ENCODE peak calls at places on chromosomes 3 and 15, in ten cellular contexts. One of them, this sample, is unnamed.

GRCh38 chr3:73786346-73786807 is 161.6 kb upstream of the PDZRN3 start:
- DNase-seq in neural progenitor cell: no peak
- DNase-seq in stomach: no peak
- DNase-seq in cardiac muscle cell: peak
- DNase-seq in WERI-Rb-1: no peak
- DNase-seq in DND-41: no peak
- DNase-seq in brain microvascular endothelial cell: peak
- DNase-seq in CD8-positive, alpha-beta memory T cell: no peak
- DNase-seq in suprapubic skin: no peak
- DNase-seq in heart right ventricle: no peak
- DNase-seq in this sample: no peak

GRCh38 chr3:124260206-124260915 is 268.4 kb upstream of the ROPN1 start:
- DNase-seq in neural progenitor cell: no peak
- DNase-seq in stomach: no peak
- DNase-seq in cardiac muscle cell: peak
- DNase-seq in WERI-Rb-1: no peak
- DNase-seq in DND-41: no peak
- DNase-seq in brain microvascular endothelial cell: peak
- DNase-seq in CD8-positive, alpha-beta memory T cell: no peak
- DNase-seq in suprapubic skin: no peak
- DNase-seq in heart right ventricle: peak
- DNase-seq in this sample: peak

GRCh38 chr3:39718674-39719595 is 90.5 kb upstream of the MYRIP start:
- DNase-seq in neural progenitor cell: no peak
- DNase-seq in stomach: no peak
- DNase-seq in cardiac muscle cell: peak
- DNase-seq in WERI-Rb-1: no peak
- DNase-seq in DND-41: no peak
- DNase-seq in brain microvascular endothelial cell: no peak
- DNase-seq in CD8-positive, alpha-beta memory T cell: no peak
- DNase-seq in suprapubic skin: no peak
- DNase-seq in heart right ventricle: no peak
- DNase-seq in this sample: no peak

GRCh38 chr15:43410572-43411214 is 39.8 kb downstream of the TUBGCP4 start:
- DNase-seq in neural progenitor cell: no peak
- DNase-seq in stomach: no peak
- DNase-seq in cardiac muscle cell: peak
- DNase-seq in WERI-Rb-1: no peak
- DNase-seq in DND-41: no peak
- DNase-seq in brain microvascular endothelial cell: peak
- DNase-seq in CD8-positive, alpha-beta memory T cell: no peak
- DNase-seq in suprapubic skin: no peak
- DNase-seq in heart right ventricle: no peak
- DNase-seq in this sample: no peak

GRCh38 chr3:17213102-17213501 is 328.3 kb downstream of the PLCL2 start:
- DNase-seq in neural progenitor cell: no peak
- DNase-seq in stomach: no peak
- DNase-seq in cardiac muscle cell: peak
- DNase-seq in WERI-Rb-1: no peak
- DNase-seq in DND-41: no peak
- DNase-seq in brain microvascular endothelial cell: no peak
- DNase-seq in CD8-positive, alpha-beta memory T cell: no peak
- DNase-seq in suprapubic skin: no peak
- DNase-seq in heart right ventricle: no peak
- DNase-seq in this sample: no peak

GRCh38 chr15:51853987-51854386 is 24.5 kb downstream of the TMOD3 start:
- DNase-seq in neural progenitor cell: no peak
- DNase-seq in stomach: no peak
- DNase-seq in cardiac muscle cell: peak
- DNase-seq in WERI-Rb-1: no peak
- DNase-seq in DND-41: no peak
- DNase-seq in brain microvascular endothelial cell: no peak
- DNase-seq in CD8-positive, alpha-beta memory T cell: no peak
- DNase-seq in suprapubic skin: no peak
- DNase-seq in heart right ventricle: no peak
- DNase-seq in this sample: no peak

GRCh38 chr15:89356634-89357298 is 22.1 kb upstream of the POLG start:
- DNase-seq in neural progenitor cell: peak
- DNase-seq in stomach: no peak
- DNase-seq in cardiac muscle cell: no peak
- DNase-seq in WERI-Rb-1: peak
- DNase-seq in DND-41: no peak
- DNase-seq in brain microvascular endothelial cell: no peak
- DNase-seq in CD8-positive, alpha-beta memory T cell: no peak
- DNase-seq in suprapubic skin: no peak
- DNase-seq in heart right ventricle: no peak
- DNase-seq in this sample: no peak

GRCh38 chr3:51311055-51311454 is 74.0 kb upstream of the MANF start:
- DNase-seq in neural progenitor cell: peak
- DNase-seq in stomach: no peak
- DNase-seq in cardiac muscle cell: peak
- DNase-seq in WERI-Rb-1: peak
- DNase-seq in DND-41: no peak
- DNase-seq in brain microvascular endothelial cell: peak
- DNase-seq in CD8-positive, alpha-beta memory T cell: no peak
- DNase-seq in suprapubic skin: no peak
- DNase-seq in heart right ventricle: no peak
- DNase-seq in this sample: no peak

GRCh38 chr3:126337980-126338651 is 19.1 kb downstream of the KLF15 start:
- DNase-seq in neural progenitor cell: no peak
- DNase-seq in stomach: no peak
- DNase-seq in cardiac muscle cell: no peak
- DNase-seq in WERI-Rb-1: no peak
- DNase-seq in DND-41: no peak
- DNase-seq in brain microvascular endothelial cell: no peak
- DNase-seq in CD8-positive, alpha-beta memory T cell: no peak
- DNase-seq in suprapubic skin: peak
- DNase-seq in heart right ventricle: no peak
- DNase-seq in this sample: no peak

GRCh38 chr3:42651248-42652091 is 2.0 kb upstream of the ZBTB47 start:
- DNase-seq in neural progenitor cell: no peak
- DNase-seq in stomach: no peak
- DNase-seq in cardiac muscle cell: peak
- DNase-seq in WERI-Rb-1: no peak
- DNase-seq in DND-41: no peak
- DNase-seq in brain microvascular endothelial cell: peak
- DNase-seq in CD8-positive, alpha-beta memory T cell: no peak
- DNase-seq in suprapubic skin: no peak
- DNase-seq in heart right ventricle: no peak
- DNase-seq in this sample: no peak

GRCh38 chr3:42653560-42654330 is at the start of gene ZBTB47:
- DNase-seq in neural progenitor cell: peak
- DNase-seq in stomach: peak
- DNase-seq in cardiac muscle cell: peak
- DNase-seq in WERI-Rb-1: no peak
- DNase-seq in DND-41: no peak
- DNase-seq in brain microvascular endothelial cell: no peak
- DNase-seq in CD8-positive, alpha-beta memory T cell: no peak
- DNase-seq in suprapubic skin: peak
- DNase-seq in heart right ventricle: peak
- DNase-seq in this sample: peak

GRCh38 chr3:42653303-42653559 is 266 bp upstream of the ZBTB47 start:
- DNase-seq in neural progenitor cell: no peak
- DNase-seq in stomach: no peak
- DNase-seq in cardiac muscle cell: no peak
- DNase-seq in WERI-Rb-1: no peak
- DNase-seq in DND-41: no peak
- DNase-seq in brain microvascular endothelial cell: no peak
- DNase-seq in CD8-positive, alpha-beta memory T cell: no peak
- DNase-seq in suprapubic skin: no peak
- DNase-seq in heart right ventricle: no peak
- DNase-seq in this sample: no peak

GRCh38 chr3:42652251-42652610 is 1.3 kb upstream of the ZBTB47 start:
- DNase-seq in neural progenitor cell: no peak
- DNase-seq in stomach: no peak
- DNase-seq in cardiac muscle cell: no peak
- DNase-seq in WERI-Rb-1: no peak
- DNase-seq in DND-41: no peak
- DNase-seq in brain microvascular endothelial cell: no peak
- DNase-seq in CD8-positive, alpha-beta memory T cell: no peak
- DNase-seq in suprapubic skin: no peak
- DNase-seq in heart right ventricle: no peak
- DNase-seq in this sample: no peak

DNA sequence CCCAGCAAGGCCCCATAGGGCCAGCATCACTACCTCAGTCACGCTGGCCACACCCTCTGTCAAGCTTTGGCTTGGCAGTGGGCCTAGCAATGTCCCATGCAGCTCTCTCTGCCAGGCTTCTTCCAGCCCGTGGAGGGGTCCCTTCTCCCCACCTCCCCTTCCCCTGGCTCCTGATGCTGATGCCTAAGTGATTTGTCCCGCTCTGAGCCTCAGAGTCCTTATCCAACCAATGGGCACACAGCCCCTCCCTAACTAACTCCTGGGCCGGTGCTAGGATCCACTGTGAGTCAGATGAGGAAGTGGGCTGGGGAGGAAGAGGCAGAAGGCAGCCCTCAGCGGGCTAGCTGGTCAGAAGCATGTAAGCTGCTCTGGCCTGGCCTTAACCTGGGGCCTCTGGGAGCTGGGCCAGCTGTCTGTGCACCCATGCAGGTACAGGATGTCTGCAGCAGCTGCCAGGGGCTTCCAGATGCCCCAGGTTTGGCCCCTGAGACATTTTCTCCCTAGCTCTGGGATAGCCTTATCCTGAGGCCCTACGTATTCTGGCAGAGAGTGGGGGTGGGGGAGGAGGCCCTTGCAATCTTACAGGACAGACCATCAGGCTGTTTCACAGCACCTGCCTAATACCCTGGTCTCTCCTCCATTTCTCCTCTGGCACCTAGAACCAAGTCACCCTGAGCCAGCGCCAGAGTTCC is 740 bp upstream of the ZBTB47 start:
- DNase-seq in neural progenitor cell: no peak
- DNase-seq in stomach: peak
- DNase-seq in cardiac muscle cell: peak
- DNase-seq in WERI-Rb-1: peak
- DNase-seq in DND-41: no peak
- DNase-seq in brain microvascular endothelial cell: peak
- DNase-seq in CD8-positive, alpha-beta memory T cell: no peak
- DNase-seq in suprapubic skin: peak
- DNase-seq in heart right ventricle: peak
- DNase-seq in this sample: peak
- H3K4me3 ChIP-seq in neural progenitor cell: no peak
- H3K4me3 ChIP-seq in stomach: peak
- H3K4me3 ChIP-seq in cardiac muscle cell: no peak
- H3K4me3 ChIP-seq in WERI-Rb-1: no peak
- H3K4me3 ChIP-seq in DND-41: no peak
- H3K4me3 ChIP-seq in brain microvascular endothelial cell: peak
- H3K4me3 ChIP-seq in CD8-positive, alpha-beta memory T cell: no peak
- H3K4me3 ChIP-seq in suprapubic skin: peak
- H3K4me3 ChIP-seq in heart right ventricle: peak
- H3K4me3 ChIP-seq in this sample: peak

GRCh38 chr3:184322731-184323487 is 8.5 kb downstream of the EIF4G1 start:
- DNase-seq in neural progenitor cell: no peak
- DNase-seq in stomach: no peak
- DNase-seq in cardiac muscle cell: peak
- DNase-seq in WERI-Rb-1: no peak
- DNase-seq in DND-41: no peak
- DNase-seq in brain microvascular endothelial cell: no peak
- DNase-seq in CD8-positive, alpha-beta memory T cell: no peak
- DNase-seq in suprapubic skin: no peak
- DNase-seq in heart right ventricle: no peak
- DNase-seq in this sample: no peak
- H3K27ac ChIP-seq in neural progenitor cell: no peak
- H3K27ac ChIP-seq in stomach: peak
- H3K27ac ChIP-seq in cardiac muscle cell: no peak
- H3K27ac ChIP-seq in WERI-Rb-1: no peak
- H3K27ac ChIP-seq in DND-41: no peak
- H3K27ac ChIP-seq in brain microvascular endothelial cell: no peak
- H3K27ac ChIP-seq in CD8-positive, alpha-beta memory T cell: no peak
- H3K27ac ChIP-seq in suprapubic skin: peak
- H3K27ac ChIP-seq in heart right ventricle: peak
- H3K27ac ChIP-seq in this sample: no peak

GRCh38 chr3:30646181-30646876 is 39.9 kb downstream of the TGFBR2 start:
- DNase-seq in neural progenitor cell: no peak
- DNase-seq in stomach: no peak
- DNase-seq in cardiac muscle cell: peak
- DNase-seq in WERI-Rb-1: no peak
- DNase-seq in DND-41: no peak
- DNase-seq in brain microvascular endothelial cell: no peak
- DNase-seq in CD8-positive, alpha-beta memory T cell: no peak
- DNase-seq in suprapubic skin: no peak
- DNase-seq in heart right ventricle: no peak
- DNase-seq in this sample: no peak

GRCh38 chr3:30643763-30644462 is 37.5 kb downstream of the TGFBR2 start:
- DNase-seq in neural progenitor cell: no peak
- DNase-seq in stomach: peak
- DNase-seq in cardiac muscle cell: no peak
- DNase-seq in WERI-Rb-1: no peak
- DNase-seq in DND-41: peak
- DNase-seq in brain microvascular endothelial cell: no peak
- DNase-seq in CD8-positive, alpha-beta memory T cell: peak
- DNase-seq in suprapubic skin: no peak
- DNase-seq in heart right ventricle: no peak
- DNase-seq in this sample: no peak

GRCh38 chr3:30645077-30645476 is 38.7 kb downstream of the TGFBR2 start:
- DNase-seq in neural progenitor cell: no peak
- DNase-seq in stomach: no peak
- DNase-seq in cardiac muscle cell: no peak
- DNase-seq in WERI-Rb-1: no peak
- DNase-seq in DND-41: no peak
- DNase-seq in brain microvascular endothelial cell: no peak
- DNase-seq in CD8-positive, alpha-beta memory T cell: no peak
- DNase-seq in suprapubic skin: no peak
- DNase-seq in heart right ventricle: no peak
- DNase-seq in this sample: no peak

GRCh38 chr3:30642715-30643361 is 36.4 kb downstream of the TGFBR2 start:
- DNase-seq in neural progenitor cell: no peak
- DNase-seq in stomach: no peak
- DNase-seq in cardiac muscle cell: no peak
- DNase-seq in WERI-Rb-1: no peak
- DNase-seq in DND-41: peak
- DNase-seq in brain microvascular endothelial cell: no peak
- DNase-seq in CD8-positive, alpha-beta memory T cell: no peak
- DNase-seq in suprapubic skin: no peak
- DNase-seq in heart right ventricle: no peak
- DNase-seq in this sample: no peak

DNA sequence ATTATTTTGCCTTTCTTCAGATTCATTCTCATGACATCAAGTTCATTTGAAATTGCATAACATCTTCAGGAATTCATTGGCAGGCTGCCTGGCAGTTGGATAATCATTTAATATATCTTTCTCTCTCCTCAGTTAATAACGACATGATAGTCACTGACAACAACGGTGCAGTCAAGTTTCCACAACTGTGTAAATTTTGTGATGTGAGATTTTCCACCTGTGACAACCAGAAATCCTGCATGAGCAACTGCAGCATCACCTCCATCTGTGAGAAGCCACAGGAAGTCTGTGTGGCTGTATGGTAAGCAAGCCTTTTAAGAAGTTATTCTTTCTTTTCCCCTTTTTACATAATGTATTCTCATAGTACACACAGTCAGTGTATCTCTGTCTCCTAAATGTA is 38.2 kb downstream of the TGFBR2 start:
- DNase-seq in neural progenitor cell: no peak
- DNase-seq in stomach: peak
- DNase-seq in cardiac muscle cell: peak
- DNase-seq in WERI-Rb-1: no peak
- DNase-seq in DND-41: peak
- DNase-seq in brain microvascular endothelial cell: peak
- DNase-seq in CD8-positive, alpha-beta memory T cell: peak
- DNase-seq in suprapubic skin: peak
- DNase-seq in heart right ventricle: no peak
- DNase-seq in this sample: peak
- H3K4me3 ChIP-seq in neural progenitor cell: no peak
- H3K4me3 ChIP-seq in stomach: no peak
- H3K4me3 ChIP-seq in cardiac muscle cell: no peak
- H3K4me3 ChIP-seq in WERI-Rb-1: no peak
- H3K4me3 ChIP-seq in DND-41: no peak
- H3K4me3 ChIP-seq in brain microvascular endothelial cell: no peak
- H3K4me3 ChIP-seq in CD8-positive, alpha-beta memory T cell: peak
- H3K4me3 ChIP-seq in suprapubic skin: no peak
- H3K4me3 ChIP-seq in heart right ventricle: no peak
- H3K4me3 ChIP-seq in this sample: no peak

GRCh38 chr15:85786778-85787114 is 8.0 kb downstream of the KLHL25 start:
- DNase-seq in neural progenitor cell: peak
- DNase-seq in stomach: no peak
- DNase-seq in cardiac muscle cell: no peak
- DNase-seq in WERI-Rb-1: peak
- DNase-seq in DND-41: no peak
- DNase-seq in brain microvascular endothelial cell: no peak
- DNase-seq in CD8-positive, alpha-beta memory T cell: no peak
- DNase-seq in suprapubic skin: no peak
- DNase-seq in heart right ventricle: no peak
- DNase-seq in this sample: no peak
- H3K27ac ChIP-seq in neural progenitor cell: no peak
- H3K27ac ChIP-seq in stomach: peak
- H3K27ac ChIP-seq in cardiac muscle cell: peak
- H3K27ac ChIP-seq in WERI-Rb-1: peak
- H3K27ac ChIP-seq in DND-41: peak
- H3K27ac ChIP-seq in brain microvascular endothelial cell: no peak
- H3K27ac ChIP-seq in CD8-positive, alpha-beta memory T cell: no peak
- H3K27ac ChIP-seq in suprapubic skin: no peak
- H3K27ac ChIP-seq in heart right ventricle: no peak
- H3K27ac ChIP-seq in this sample: no peak

This sample was measured in lung.